ENCODE peak calls at places on chromosomes 11 and 22, in seven cellular contexts. J is H9, W is IMR-90, C is mesenchymal stem cell, S is neuronal stem cell, Y is H1, H is trophoblast cell. Z is an unnamed sample. For H3K27me3, the result is how much of the 10 kb centered on the place peaks cover.

GRCh38 chr11:111731839-111732238 is 34.4 kb downstream of the PPP2R1B start:
- DNase-seq in J (no peak), W (no peak), C (no peak), S (no peak), Y (no peak), H (no peak), Z (no peak)

GRCh38 chr22:34902335-34902734 is 163.6 kb upstream of the ISX start:
- DNase-seq in J (no peak), W (no peak), C (no peak), S (no peak), Y (no peak), H (no peak), Z (peak)

GRCh38 chr22:48581206-48581766 is 1246.4 kb downstream of the BRD1 start:
- DNase-seq in J (no peak), W (no peak), C (no peak), S (no peak), Y (no peak), H (no peak), Z (no peak)

GRCh38 chr11:11571893-11572292 is 49.9 kb downstream of the GALNT18 start:
- DNase-seq in J (no peak), W (no peak), C (no peak), S (no peak), Y (no peak), H (no peak), Z (no peak)

GRCh38 chr22:38618682-38619081 is 37.5 kb downstream of the FAM227A start:
- DNase-seq in J (no peak), W (no peak), C (no peak), S (no peak), Y (no peak), H (no peak), Z (no peak)

GRCh38 chr11:10653242-10653641 is 40.3 kb downstream of the IRAG1 start:
- DNase-seq in J (no peak), W (no peak), C (no peak), S (no peak), Y (no peak), H (no peak), Z (no peak)

GRCh38 chr11:12599408-12600143 is 74.6 kb upstream of the TEAD1 start:
- DNase-seq in J (peak), W (no peak), C (peak), S (peak), Y (peak), H (peak), Z (peak)

GRCh38 chr11:100984668-100985067 is 144.9 kb downstream of the PGR start:
- DNase-seq in J (no peak), W (no peak), C (no peak), S (no peak), Y (no peak), H (no peak), Z (peak)

GRCh38 chr22:21657361-21658118 is 8.3 kb upstream of the PPIL2 start:
- DNase-seq in J (peak), W (peak), C (peak), S (peak), Y (no peak), H (peak), Z (peak)

GRCh38 chr11:107665016-107665415 is 46.8 kb downstream of the SLN start:
- DNase-seq in J (no peak), W (no peak), C (no peak), S (no peak), Y (no peak), H (no peak), Z (no peak)

GRCh38 chr11:22974251-22974650 is 114.0 kb upstream of the CCDC179 start:
- DNase-seq in J (no peak), W (no peak), C (no peak), S (no peak), Y (no peak), H (no peak), Z (no peak)

GRCh38 chr11:70076461-70076931 is 1.6 kb upstream of the ANO1 start:
- DNase-seq in J (no peak), W (no peak), C (peak), S (no peak), Y (no peak), H (peak), Z (no peak)

GRCh38 chr22:31945971-31946680 is 1.8 kb downstream of the YWHAH start:
- DNase-seq in J (no peak), W (peak), C (peak), S (no peak), Y (no peak), H (peak), Z (no peak)

GRCh38 chr11:33543823-33544222 is 156.8 kb downstream of the C11orf91 start:
- DNase-seq in J (no peak), W (peak), C (no peak), S (no peak), Y (no peak), H (peak), Z (no peak)

GRCh38 chr22:45882881-45883810 is 93.8 kb downstream of the WNT7B start:
- DNase-seq in J (peak), W (no peak), C (no peak), S (no peak), Y (no peak), H (no peak), Z (no peak)

GRCh38 chr11:8658210-8658968 is 24.1 kb downstream of the TRIM66 start:
- DNase-seq in J (no peak), W (peak), C (no peak), S (no peak), Y (no peak), H (no peak), Z (peak)

GRCh38 chr11:114296190-114296978 is at the start of gene NNMT:
- DNase-seq in J (no peak), W (peak), C (peak), S (no peak), Y (no peak), H (peak), Z (no peak)

GRCh38 chr22:22418957-22419356 is 89.6 kb downstream of the ZNF280B start:
- DNase-seq in J (no peak), W (no peak), C (no peak), S (no peak), Y (no peak), H (no peak), Z (no peak)

GRCh38 chr22:48091060-48091650 is 1328.7 kb downstream of the TBC1D22A start:
- DNase-seq in J (no peak), W (no peak), C (no peak), S (no peak), Y (no peak), H (no peak), Z (no peak)

GRCh38 chr22:49884075-49884474 is 30.4 kb downstream of the ZBED4 start:
- DNase-seq in J (no peak), W (no peak), C (no peak), S (no peak), Y (no peak), H (no peak), Z (no peak)

GRCh38 chr11:125408281-125408680 is 87.8 kb downstream of the FEZ1 start:
- DNase-seq in J (no peak), W (no peak), C (no peak), S (no peak), Y (no peak), H (no peak), Z (no peak)

GRCh38 chr11:6931146-6931713 is 5.0 kb downstream of the ZNF215 start:
- DNase-seq in J (no peak), W (peak), C (peak), S (no peak), Y (no peak), H (no peak), Z (no peak)

GRCh38 chr11:101840720-101841119 is 74.1 kb upstream of the CEP126 start:
- DNase-seq in J (no peak), W (peak), C (peak), S (no peak), Y (no peak), H (peak), Z (peak)

GRCh38 chr11:47317078-47317828 is 35.2 kb downstream of the MYBPC3 start:
- DNase-seq in J (no peak), W (no peak), C (no peak), S (no peak), Y (no peak), H (no peak), Z (no peak)

GRCh38 chr22:31490496-31490925 is 869 bp upstream of the EIF4ENIF1 start:
- DNase-seq in J (peak), W (peak), C (peak), S (peak), Y (no peak), H (peak), Z (peak)

GRCh38 chr22:32100711-32101110 is 57.6 kb downstream of the SLC5A1 start:
- DNase-seq in J (no peak), W (no peak), C (no peak), S (no peak), Y (no peak), H (no peak), Z (no peak)

GRCh38 chr22:31896472-31896871 is 47.9 kb upstream of the YWHAH start:
- DNase-seq in J (no peak), W (no peak), C (no peak), S (no peak), Y (no peak), H (no peak), Z (no peak)

GRCh38 chr11:68306636-68307035 is 5.8 kb upstream of the LRP5 start:
- DNase-seq in J (no peak), W (no peak), C (no peak), S (no peak), Y (no peak), H (no peak), Z (no peak)

GRCh38 chr22:48758021-48758561 is 1069.6 kb downstream of the BRD1 start:
- DNase-seq in J (peak), W (no peak), C (no peak), S (no peak), Y (no peak), H (no peak), Z (no peak)

GRCh38 chr11:43548921-43549320 is 131.6 kb upstream of the HSD17B12 start:
- DNase-seq in J (no peak), W (no peak), C (no peak), S (no peak), Y (no peak), H (no peak), Z (no peak)

GRCh38 chr11:87215236-87215635 is 177.5 kb downstream of the TMEM135 start:
- DNase-seq in J (no peak), W (peak), C (no peak), S (no peak), Y (no peak), H (peak), Z (no peak)

GRCh38 chr11:128965485-128965884 is 22.8 kb upstream of the TP53AIP1 start:
- DNase-seq in J (no peak), W (no peak), C (peak), S (no peak), Y (no peak), H (peak), Z (no peak)

GRCh38 chr11:78427615-78428272 is 10.1 kb upstream of the GAB2 start:
- DNase-seq in J (no peak), W (no peak), C (no peak), S (no peak), Y (no peak), H (no peak), Z (no peak)

GRCh38 chr11:83480251-83480650 is 194.1 kb upstream of the CCDC90B start:
- DNase-seq in J (no peak), W (no peak), C (no peak), S (no peak), Y (no peak), H (peak), Z (peak)

GRCh38 chr11:128914216-128915147 is 23.3 kb downstream of the KCNJ5 start:
- DNase-seq in J (no peak), W (no peak), C (no peak), S (no peak), Y (no peak), H (no peak), Z (no peak)

GRCh38 chr11:12372111-12372510 is 5.3 kb upstream of the PARVA start:
- DNase-seq in J (no peak), W (no peak), C (no peak), S (no peak), Y (no peak), H (peak), Z (no peak)

GRCh38 chr22:47495102-47495501 is 732.7 kb downstream of the TBC1D22A start:
- DNase-seq in J (no peak), W (no peak), C (no peak), S (no peak), Y (no peak), H (no peak), Z (no peak)

DNA sequence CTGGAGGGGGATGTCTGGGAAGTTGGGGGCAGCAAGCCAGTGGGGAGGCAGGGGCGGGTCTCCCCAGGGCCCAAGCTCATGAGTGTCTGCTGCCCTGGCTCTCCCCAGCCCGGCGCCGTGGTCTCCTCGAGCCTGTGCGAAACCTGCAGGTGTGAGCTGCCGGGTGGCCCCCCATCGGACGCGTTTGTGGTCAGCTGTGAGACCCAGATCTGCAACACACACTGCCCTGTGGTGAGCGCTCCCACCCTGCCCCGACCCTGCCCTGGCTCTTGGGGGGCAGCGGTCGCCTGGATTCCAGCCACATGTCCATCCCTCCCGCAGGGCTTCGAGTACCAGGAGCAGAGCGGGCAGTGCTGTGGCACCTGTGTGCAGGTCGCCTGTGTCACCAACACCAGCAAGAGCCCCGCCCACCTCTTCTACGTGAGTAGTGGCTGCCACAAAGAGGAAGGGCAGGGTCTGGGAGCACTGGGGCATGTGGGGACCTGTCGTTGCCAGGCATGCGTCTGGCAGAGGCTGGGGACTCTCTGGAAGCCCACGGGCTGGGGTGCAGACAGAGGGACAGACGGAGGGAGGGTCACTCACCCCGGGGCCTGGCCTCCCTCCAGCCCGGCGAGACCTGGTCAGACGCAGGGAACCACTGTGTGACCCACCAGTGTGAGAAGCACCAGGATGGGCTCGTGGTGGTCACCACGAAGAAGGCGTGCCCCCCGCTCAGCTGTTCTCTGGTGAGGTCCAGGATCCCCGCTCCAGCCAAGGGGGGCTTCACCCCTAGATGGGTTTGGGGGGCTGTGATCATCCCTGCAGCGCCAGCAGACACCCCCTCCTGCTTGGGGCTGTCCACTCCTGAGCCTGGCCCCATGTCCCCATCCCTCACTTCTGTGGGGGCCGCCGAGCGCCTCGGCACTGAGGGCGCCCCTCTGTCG is 23.8 kb upstream of the MUC5B start:
- DNase-seq in J (peak), W (no peak), C (no peak), S (no peak), Y (no peak), H (no peak), Z (no peak)
- H3K27me3 ChIP-seq in J (under half), W (under half), C (under half), S (under half), Y (under half), H (under half), Z (under half)

DNA sequence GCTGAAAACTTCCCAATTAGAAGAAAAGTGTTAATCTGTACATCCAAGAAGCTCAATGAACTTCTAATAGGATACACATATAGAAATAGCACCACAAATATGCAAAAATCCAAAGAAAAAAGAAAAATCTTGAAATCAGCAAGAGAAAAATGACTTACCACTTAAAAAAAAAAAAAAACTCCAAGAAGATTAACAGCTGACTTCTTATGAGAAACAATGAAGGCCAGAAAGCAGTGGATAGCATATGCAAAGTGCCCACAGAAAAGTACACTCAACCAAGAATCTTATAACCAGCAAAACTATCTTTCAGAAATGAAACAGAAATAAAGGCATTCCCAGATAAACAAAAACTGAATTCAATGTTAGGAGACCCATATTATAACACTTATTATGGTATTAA is 29.9 kb upstream of the OR5B12 start:
- DNase-seq in J (no peak), W (no peak), C (no peak), S (no peak), Y (no peak), H (no peak), Z (peak)
- H3K18ac ChIP-seq in J (no peak), W (no peak), C (no peak), S (no peak), Y (no peak), H (no peak), Z (no peak)

GRCh38 chr11:42093541-42093940 is 634.1 kb upstream of the LRRC4C start:
- DNase-seq in J (no peak), W (no peak), C (no peak), S (no peak), Y (no peak), H (no peak), Z (no peak)
- H3K27me3 ChIP-seq in J (under half), W (under half), C (under half), S (under half), Y (under half), H (under half), Z (under half)

GRCh38 chr22:28983190-28983589 is 78.4 kb downstream of the C22orf31 start:
- DNase-seq in J (no peak), W (no peak), C (no peak), S (no peak), Y (no peak), H (peak), Z (no peak)
- H3K18ac ChIP-seq in J (no peak), W (peak), C (no peak), S (peak), Y (peak), H (peak), Z (peak)

DNA sequence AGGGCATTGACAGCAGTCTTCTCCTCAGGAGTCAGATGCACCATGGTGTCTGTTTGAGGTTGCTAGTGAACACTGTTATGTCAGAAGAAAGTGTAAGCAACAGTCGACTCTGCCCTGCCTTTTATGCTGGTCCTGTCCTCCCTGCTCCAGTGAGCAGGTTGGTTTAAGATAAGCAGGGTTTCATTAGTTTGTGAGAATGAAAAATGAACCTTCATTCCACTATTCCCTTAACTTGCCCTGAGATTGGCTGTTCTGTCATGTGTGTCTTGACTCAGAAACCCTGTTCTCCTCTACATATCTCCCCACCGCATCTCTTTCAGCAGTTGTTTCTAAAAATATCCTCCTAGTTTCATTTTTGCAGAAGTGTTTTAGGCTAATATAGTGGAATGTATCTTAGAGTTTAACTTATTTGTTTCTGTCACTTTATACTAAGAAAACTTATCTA is at the start of gene HBD:
- DNase-seq in J (no peak), W (peak), C (peak), S (no peak), Y (no peak), H (no peak), Z (no peak)
- H3K27me3 ChIP-seq in J (under half), W (under half), C (under half), S (under half), Y (under half), H (under half), Z (under half)

Z was measured in mesendoderm.